ENCODE peak calls at places on chromosomes 13 and 19, in nine cellular contexts. One of them, this sample, is unnamed.

GRCh38 chr19:43682824-43683661 is 13.1 kb upstream of the PLAUR start:
- DNase-seq in effector memory CD4-positive, alpha-beta T cell: no peak
- DNase-seq in Peyer's patch: no peak
- DNase-seq in psoas muscle: no peak
- DNase-seq in GM23338: no peak
- DNase-seq in mucosa of descending colon: no peak
- DNase-seq in testis: no peak
- DNase-seq in uterus: no peak
- DNase-seq in endodermal cell: no peak
- DNase-seq in this sample: no peak

GRCh38 chr13:67383358-67383757 is 153.2 kb upstream of the PCDH9 start:
- DNase-seq in endodermal cell: no peak
- DNase-seq in psoas muscle: no peak
- DNase-seq in testis: no peak
- DNase-seq in GM23338: no peak
- DNase-seq in Peyer's patch: no peak
- DNase-seq in mucosa of descending colon: no peak
- DNase-seq in uterus: no peak
- DNase-seq in effector memory CD4-positive, alpha-beta T cell: no peak
- DNase-seq in this sample: no peak

GRCh38 chr13:25347156-25347555 is 24.6 kb upstream of the ATP8A2 start:
- DNase-seq in endodermal cell: no peak
- DNase-seq in uterus: no peak
- DNase-seq in testis: no peak
- DNase-seq in effector memory CD4-positive, alpha-beta T cell: no peak
- DNase-seq in mucosa of descending colon: no peak
- DNase-seq in GM23338: peak; percentile 53
- DNase-seq in Peyer's patch: no peak
- DNase-seq in psoas muscle: no peak
- DNase-seq in this sample: no peak

GRCh38 chr13:51523082-51523518 is 61.2 kb upstream of the WDFY2 start:
- DNase-seq in endodermal cell: no peak
- DNase-seq in effector memory CD4-positive, alpha-beta T cell: peak; percentile 5
- DNase-seq in Peyer's patch: no peak
- DNase-seq in GM23338: no peak
- DNase-seq in uterus: peak; percentile 65
- DNase-seq in psoas muscle: peak; percentile 51
- DNase-seq in testis: peak; percentile 21
- DNase-seq in mucosa of descending colon: peak; percentile 10
- DNase-seq in this sample: no peak

GRCh38 chr13:67147257-67148218 is 82.6 kb downstream of the PCDH9 start:
- DNase-seq in effector memory CD4-positive, alpha-beta T cell: no peak
- DNase-seq in testis: no peak
- DNase-seq in mucosa of descending colon: no peak
- DNase-seq in Peyer's patch: no peak
- DNase-seq in psoas muscle: no peak
- DNase-seq in GM23338: peak; percentile 27
- DNase-seq in uterus: no peak
- DNase-seq in endodermal cell: no peak
- DNase-seq in this sample: no peak

GRCh38 chr19:17926044-17926443 is 6.8 kb upstream of the CCDC124 start:
- DNase-seq in mucosa of descending colon: no peak
- DNase-seq in psoas muscle: no peak
- DNase-seq in testis: no peak
- DNase-seq in Peyer's patch: no peak
- DNase-seq in GM23338: no peak
- DNase-seq in uterus: no peak
- DNase-seq in effector memory CD4-positive, alpha-beta T cell: no peak
- DNase-seq in endodermal cell: no peak
- DNase-seq in this sample: no peak

GRCh38 chr19:41872775-41873647 is 4.1 kb upstream of the CD79A start:
- DNase-seq in psoas muscle: peak; percentile 69
- DNase-seq in testis: peak; percentile 64
- DNase-seq in uterus: no peak
- DNase-seq in mucosa of descending colon: peak; percentile 92
- DNase-seq in Peyer's patch: peak; percentile 89
- DNase-seq in endodermal cell: peak; percentile 97
- DNase-seq in GM23338: peak; percentile 96
- DNase-seq in effector memory CD4-positive, alpha-beta T cell: peak; percentile 39
- DNase-seq in this sample: peak; percentile 61

GRCh38 chr19:46579286-46579944 is 21.7 kb upstream of the CALM3 start:
- DNase-seq in endodermal cell: peak; percentile 81
- DNase-seq in GM23338: peak; percentile 88
- DNase-seq in uterus: no peak
- DNase-seq in psoas muscle: no peak
- DNase-seq in Peyer's patch: no peak
- DNase-seq in mucosa of descending colon: no peak
- DNase-seq in effector memory CD4-positive, alpha-beta T cell: no peak
- DNase-seq in testis: peak; percentile 36
- DNase-seq in this sample: no peak

GRCh38 chr13:45396548-45397095 is 21.6 kb downstream of the SLC25A30 start:
- DNase-seq in testis: peak; percentile 64
- DNase-seq in effector memory CD4-positive, alpha-beta T cell: no peak
- DNase-seq in endodermal cell: peak; percentile 64
- DNase-seq in uterus: no peak
- DNase-seq in mucosa of descending colon: no peak
- DNase-seq in psoas muscle: no peak
- DNase-seq in Peyer's patch: no peak
- DNase-seq in GM23338: no peak
- DNase-seq in this sample: no peak

GRCh38 chr13:111046590-111047141 is 68.4 kb upstream of the ARHGEF7 start:
- DNase-seq in testis: no peak
- DNase-seq in psoas muscle: peak; percentile 73
- DNase-seq in GM23338: no peak
- DNase-seq in mucosa of descending colon: no peak
- DNase-seq in Peyer's patch: no peak
- DNase-seq in uterus: no peak
- DNase-seq in endodermal cell: no peak
- DNase-seq in effector memory CD4-positive, alpha-beta T cell: no peak
- DNase-seq in this sample: no peak

GRCh38 chr19:38434549-38435051 is 1.1 kb downstream of the RYR1 start:
- DNase-seq in psoas muscle: peak; percentile 95
- DNase-seq in GM23338: peak; percentile 96
- DNase-seq in mucosa of descending colon: peak; percentile 12
- DNase-seq in testis: no peak
- DNase-seq in uterus: no peak
- DNase-seq in Peyer's patch: no peak
- DNase-seq in endodermal cell: peak; percentile 88
- DNase-seq in effector memory CD4-positive, alpha-beta T cell: no peak
- DNase-seq in this sample: peak; percentile 39

GRCh38 chr19:18763674-18764590 is 27.2 kb downstream of the COMP start:
- DNase-seq in mucosa of descending colon: no peak
- DNase-seq in psoas muscle: peak; percentile 89
- DNase-seq in GM23338: no peak
- DNase-seq in Peyer's patch: no peak
- DNase-seq in uterus: no peak
- DNase-seq in endodermal cell: no peak
- DNase-seq in effector memory CD4-positive, alpha-beta T cell: no peak
- DNase-seq in testis: no peak
- DNase-seq in this sample: no peak

GRCh38 chr19:11265177-11265784 is 3.0 kb upstream of the DOCK6 start:
- DNase-seq in mucosa of descending colon: peak; percentile 24
- DNase-seq in endodermal cell: no peak
- DNase-seq in testis: no peak
- DNase-seq in uterus: no peak
- DNase-seq in effector memory CD4-positive, alpha-beta T cell: no peak
- DNase-seq in Peyer's patch: no peak
- DNase-seq in psoas muscle: no peak
- DNase-seq in GM23338: no peak
- DNase-seq in this sample: no peak
- H3K4me1 ChIP-seq in mucosa of descending colon: peaks cover 26% of the 10 kb centered on the region
- H3K4me1 ChIP-seq in endodermal cell: no peaks in the 10 kb centered on the region
- H3K4me1 ChIP-seq in testis: peaks cover 9% of the 10 kb centered on the region
- H3K4me1 ChIP-seq in uterus: peaks cover 5% of the 10 kb centered on the region
- H3K4me1 ChIP-seq in effector memory CD4-positive, alpha-beta T cell: peaks cover 9% of the 10 kb centered on the region
- H3K4me1 ChIP-seq in Peyer's patch: no peaks in the 10 kb centered on the region
- H3K4me1 ChIP-seq in psoas muscle: no peaks in the 10 kb centered on the region
- H3K4me1 ChIP-seq in GM23338: no peaks in the 10 kb centered on the region
- H3K4me1 ChIP-seq in this sample: peaks cover 48% of the 10 kb centered on the region

GRCh38 chr19:4375620-4376228 is 24.6 kb downstream of the SH3GL1 start:
- DNase-seq in psoas muscle: no peak
- DNase-seq in uterus: peak; percentile 54
- DNase-seq in endodermal cell: peak; percentile 79
- DNase-seq in effector memory CD4-positive, alpha-beta T cell: no peak
- DNase-seq in GM23338: peak; percentile 64
- DNase-seq in mucosa of descending colon: no peak
- DNase-seq in testis: no peak
- DNase-seq in Peyer's patch: no peak
- DNase-seq in this sample: no peak
- H3K4me1 ChIP-seq in psoas muscle: peaks cover 96% of the 10 kb centered on the region
- H3K4me1 ChIP-seq in uterus: peaks cover 33% of the 10 kb centered on the region
- H3K4me1 ChIP-seq in endodermal cell: peaks cover 3% of the 10 kb centered on the region
- H3K4me1 ChIP-seq in effector memory CD4-positive, alpha-beta T cell: peaks cover 54% of the 10 kb centered on the region
- H3K4me1 ChIP-seq in GM23338: peaks cover 29% of the 10 kb centered on the region
- H3K4me1 ChIP-seq in mucosa of descending colon: peaks cover 44% of the 10 kb centered on the region
- H3K4me1 ChIP-seq in testis: peaks cover 60% of the 10 kb centered on the region
- H3K4me1 ChIP-seq in Peyer's patch: peaks cover 49% of the 10 kb centered on the region
- H3K4me1 ChIP-seq in this sample: peaks cover 90% of the 10 kb centered on the region

GRCh38 chr19:13134626-13135025 is 15.5 kb downstream of the STX10 start:
- DNase-seq in testis: no peak
- DNase-seq in endodermal cell: no peak
- DNase-seq in psoas muscle: no peak
- DNase-seq in effector memory CD4-positive, alpha-beta T cell: no peak
- DNase-seq in Peyer's patch: no peak
- DNase-seq in uterus: no peak
- DNase-seq in GM23338: no peak
- DNase-seq in mucosa of descending colon: no peak
- DNase-seq in this sample: no peak
- H3K4me1 ChIP-seq in testis: no peaks in the 10 kb centered on the region
- H3K4me1 ChIP-seq in endodermal cell: no peaks in the 10 kb centered on the region
- H3K4me1 ChIP-seq in psoas muscle: no peaks in the 10 kb centered on the region
- H3K4me1 ChIP-seq in effector memory CD4-positive, alpha-beta T cell: peaks cover 14% of the 10 kb centered on the region
- H3K4me1 ChIP-seq in Peyer's patch: no peaks in the 10 kb centered on the region
- H3K4me1 ChIP-seq in uterus: no peaks in the 10 kb centered on the region
- H3K4me1 ChIP-seq in GM23338: no peaks in the 10 kb centered on the region
- H3K4me1 ChIP-seq in mucosa of descending colon: no peaks in the 10 kb centered on the region
- H3K4me1 ChIP-seq in this sample: peaks cover 27% of the 10 kb centered on the region

GRCh38 chr13:96996886-96997285 is 2.6 kb upstream of the OXGR1 start:
- DNase-seq in uterus: no peak
- DNase-seq in endodermal cell: no peak
- DNase-seq in GM23338: peak; percentile 5
- DNase-seq in effector memory CD4-positive, alpha-beta T cell: no peak
- DNase-seq in mucosa of descending colon: no peak
- DNase-seq in testis: no peak
- DNase-seq in Peyer's patch: no peak
- DNase-seq in psoas muscle: no peak
- DNase-seq in this sample: no peak
- H3K4me1 ChIP-seq in uterus: peaks cover 7% of the 10 kb centered on the region
- H3K4me1 ChIP-seq in endodermal cell: peaks cover 3% of the 10 kb centered on the region
- H3K4me1 ChIP-seq in GM23338: peaks cover 18% of the 10 kb centered on the region
- H3K4me1 ChIP-seq in effector memory CD4-positive, alpha-beta T cell: no peaks in the 10 kb centered on the region
- H3K4me1 ChIP-seq in mucosa of descending colon: peaks cover 12% of the 10 kb centered on the region
- H3K4me1 ChIP-seq in testis: peaks cover 7% of the 10 kb centered on the region
- H3K4me1 ChIP-seq in Peyer's patch: no peaks in the 10 kb centered on the region
- H3K4me1 ChIP-seq in psoas muscle: no peaks in the 10 kb centered on the region
- H3K4me1 ChIP-seq in this sample: peaks cover 13% of the 10 kb centered on the region

GRCh38 chr19:28294395-28294794 is 918.6 kb downstream of the UQCRFS1 start:
- DNase-seq in GM23338: no peak
- DNase-seq in Peyer's patch: no peak
- DNase-seq in endodermal cell: no peak
- DNase-seq in mucosa of descending colon: peak; percentile 35
- DNase-seq in uterus: no peak
- DNase-seq in testis: no peak
- DNase-seq in effector memory CD4-positive, alpha-beta T cell: no peak
- DNase-seq in psoas muscle: no peak
- DNase-seq in this sample: no peak

GRCh38 chr19:28291874-28292273 is 921.1 kb downstream of the UQCRFS1 start:
- DNase-seq in psoas muscle: no peak
- DNase-seq in Peyer's patch: no peak
- DNase-seq in uterus: no peak
- DNase-seq in effector memory CD4-positive, alpha-beta T cell: no peak
- DNase-seq in testis: no peak
- DNase-seq in mucosa of descending colon: no peak
- DNase-seq in GM23338: no peak
- DNase-seq in endodermal cell: peak; percentile 55
- DNase-seq in this sample: no peak

GRCh38 chr19:28293685-28294084 is 919.3 kb downstream of the UQCRFS1 start:
- DNase-seq in psoas muscle: no peak
- DNase-seq in GM23338: no peak
- DNase-seq in Peyer's patch: no peak
- DNase-seq in effector memory CD4-positive, alpha-beta T cell: no peak
- DNase-seq in mucosa of descending colon: no peak
- DNase-seq in uterus: no peak
- DNase-seq in testis: no peak
- DNase-seq in endodermal cell: no peak
- DNase-seq in this sample: no peak

GRCh38 chr19:28290963-28291657 is 921.8 kb downstream of the UQCRFS1 start:
- DNase-seq in mucosa of descending colon: no peak
- DNase-seq in GM23338: peak; percentile 43
- DNase-seq in endodermal cell: peak; percentile 88
- DNase-seq in testis: no peak
- DNase-seq in effector memory CD4-positive, alpha-beta T cell: no peak
- DNase-seq in psoas muscle: no peak
- DNase-seq in uterus: no peak
- DNase-seq in Peyer's patch: no peak
- DNase-seq in this sample: no peak

DNA sequence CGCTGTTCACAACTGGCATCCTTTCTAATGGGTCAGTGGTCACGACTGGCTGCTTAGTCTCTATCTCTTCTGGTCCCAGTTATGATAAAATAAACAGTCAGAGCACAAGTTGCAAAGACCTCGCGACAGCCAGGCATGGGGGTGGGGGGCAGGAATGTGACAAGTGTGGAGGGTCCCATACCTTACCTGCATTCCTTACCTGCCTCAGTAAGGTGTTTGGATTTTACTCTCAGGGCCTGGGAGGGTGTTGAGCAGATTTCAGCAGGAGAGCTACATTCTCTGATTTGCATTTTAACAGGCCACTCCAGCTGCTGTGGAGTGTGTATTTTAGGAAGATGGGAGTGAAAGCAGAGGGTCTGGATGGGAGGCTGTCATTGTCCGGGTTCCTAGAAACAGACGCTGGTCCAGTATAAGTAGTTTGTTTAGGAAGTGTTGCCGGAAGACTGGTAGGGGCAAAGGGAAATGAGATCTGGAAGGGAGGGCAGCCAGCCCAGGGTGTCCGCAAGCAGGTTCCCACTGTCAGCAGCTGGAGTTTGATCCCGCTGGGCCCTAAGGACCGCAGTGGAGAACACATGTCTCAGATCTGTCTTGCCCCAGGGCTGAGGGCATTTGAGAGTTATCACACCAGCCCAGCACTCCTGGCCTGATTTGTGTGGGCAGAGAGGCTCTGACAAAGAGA is 920.0 kb downstream of the UQCRFS1 start:
- DNase-seq in uterus: no peak
- DNase-seq in endodermal cell: peak; percentile 87
- DNase-seq in testis: no peak
- DNase-seq in GM23338: peak; percentile 72
- DNase-seq in psoas muscle: no peak
- DNase-seq in Peyer's patch: no peak
- DNase-seq in mucosa of descending colon: no peak
- DNase-seq in effector memory CD4-positive, alpha-beta T cell: no peak
- DNase-seq in this sample: no peak
- H3K4me1 ChIP-seq in uterus: no peaks in the 10 kb centered on the region
- H3K4me1 ChIP-seq in endodermal cell: peaks cover 15% of the 10 kb centered on the region
- H3K4me1 ChIP-seq in testis: peaks cover 9% of the 10 kb centered on the region
- H3K4me1 ChIP-seq in GM23338: peaks cover 41% of the 10 kb centered on the region
- H3K4me1 ChIP-seq in psoas muscle: no peaks in the 10 kb centered on the region
- H3K4me1 ChIP-seq in Peyer's patch: no peaks in the 10 kb centered on the region
- H3K4me1 ChIP-seq in mucosa of descending colon: peaks cover 17% of the 10 kb centered on the region
- H3K4me1 ChIP-seq in effector memory CD4-positive, alpha-beta T cell: no peaks in the 10 kb centered on the region
- H3K4me1 ChIP-seq in this sample: no peaks in the 10 kb centered on the region